ENCODE peak calls at places on chromosomes 7 and 10, in four cellular contexts. B, O, X and I are unnamed samples.

GRCh38 chr7:134905375-134905774 is 80.9 kb upstream of the AGBL3 start:
- DNase-seq in B (no peak), O (peak; percentile 95), X (peak; percentile 71), I (no peak)

GRCh38 chr7:95690367-95690947 is 81.9 kb upstream of the DYNC1I1 start:
- DNase-seq in B (peak; percentile 75), O (peak; percentile 70), X (peak; percentile 15), I (no peak)

GRCh38 chr7:134174797-134175261 is 47.7 kb downstream of the LRGUK start:
- DNase-seq in B (no peak), O (peak; percentile 92), X (peak; percentile 56), I (no peak)

GRCh38 chr7:39659356-39660013 is 36.1 kb downstream of the RALA start:
- DNase-seq in B (no peak), O (no peak), X (no peak), I (no peak)

GRCh38 chr7:15005672-15006071 is 103.1 kb upstream of the DGKB start:
- DNase-seq in B (no peak), O (no peak), X (no peak), I (no peak)

GRCh38 chr10:86244995-86245394 is 121.6 kb downstream of the GRID1 start:
- DNase-seq in B (no peak), O (no peak), X (no peak), I (no peak)

GRCh38 chr7:7566651-7567611 is at the start of gene MIOS:
- DNase-seq in B (no peak), O (peak; percentile 71), X (peak; percentile 96), I (peak; percentile 97)

GRCh38 chr7:27516415-27516814 is 146.3 kb downstream of the HIBADH start:
- DNase-seq in B (no peak), O (no peak), X (no peak), I (no peak)

GRCh38 chr7:135385209-135385608 is 124.7 kb downstream of the CNOT4 start:
- DNase-seq in B (no peak), O (peak; percentile 89), X (no peak), I (no peak)

GRCh38 chr10:3468919-3469638 is 296.5 kb upstream of the PITRM1 start:
- DNase-seq in B (no peak), O (peak; percentile 96), X (peak; percentile 63), I (no peak)

GRCh38 chr7:2012044-2012900 is 220.5 kb downstream of the MAD1L1 start:
- DNase-seq in B (no peak), O (no peak), X (no peak), I (peak; percentile 13)

GRCh38 chr10:132623996-132624846 is 86.6 kb downstream of the INPP5A start:
- DNase-seq in B (no peak), O (no peak), X (no peak), I (no peak)

GRCh38 chr10:13100349-13101294 is 659 bp downstream of the OPTN start:
- DNase-seq in B (no peak), O (peak; percentile 42), X (peak; percentile 30), I (no peak)

GRCh38 chr7:25087855-25088254 is 37.2 kb downstream of the CYCS start:
- DNase-seq in B (no peak), O (no peak), X (no peak), I (no peak)